ENCODE peak calls at places on chromosome 7, in nine cellular contexts. P, B, M, V, I, J, N, O and Q are unnamed samples.

GRCh38 chr7:95951531-95951930 is 179.2 kb downstream of the DYNC1I1 start:
- DNase-seq in I (no peak), M (no peak), B (no peak), N (no peak), O (no peak), V (no peak), J (no peak), P (no peak), Q (no peak)

GRCh38 chr7:100604078-100604975 is 2.2 kb downstream of the PCOLCE start:
- DNase-seq in P (peak), B (peak), J (no peak), V (peak), N (no peak), M (peak), I (peak), O (peak), Q (peak)

GRCh38 chr7:23347682-23348180 is 48.6 kb downstream of the MALSU1 start:
- DNase-seq in O (peak), B (no peak), V (peak), J (peak), N (no peak), P (peak), M (no peak), I (no peak), Q (peak)

GRCh38 chr7:140334341-140335057 is 63.8 kb downstream of the SLC37A3 start:
- DNase-seq in J (no peak), I (no peak), N (no peak), M (no peak), P (no peak), V (no peak), B (no peak), O (no peak), Q (no peak)

GRCh38 chr7:121204537-121204936 is 124.3 kb upstream of the WNT16 start:
- DNase-seq in J (no peak), N (no peak), O (no peak), V (peak), P (no peak), M (peak), I (no peak), B (no peak), Q (no peak)

GRCh38 chr7:41163991-41164390 is 538.9 kb downstream of the INHBA start:
- DNase-seq in M (no peak), P (no peak), B (no peak), J (no peak), N (no peak), I (peak), O (no peak), V (no peak), Q (no peak)

GRCh38 chr7:40527723-40528122 is 392.9 kb downstream of the SUGCT start:
- DNase-seq in N (no peak), I (no peak), P (no peak), O (no peak), M (no peak), J (no peak), V (no peak), B (no peak), Q (no peak)

GRCh38 chr7:18941197-18941596 is 176.2 kb downstream of the TWIST1 start:
- DNase-seq in J (no peak), N (no peak), M (no peak), P (peak), I (peak), O (no peak), B (no peak), V (no peak), Q (peak)

GRCh38 chr7:30114536-30115258 is 20.1 kb upstream of the MTURN start:
- DNase-seq in I (no peak), P (no peak), M (no peak), O (no peak), V (no peak), N (no peak), J (no peak), B (no peak), Q (no peak)

GRCh38 chr7:17506090-17506489 is 207.6 kb downstream of the AHR start:
- DNase-seq in I (no peak), M (no peak), N (no peak), J (no peak), O (no peak), P (peak), B (no peak), V (no peak), Q (peak)

GRCh38 chr7:158705234-158705890 is 758 bp upstream of the NCAPG2 start:
- DNase-seq in V (no peak), M (no peak), O (no peak), J (no peak), I (no peak), P (no peak), B (no peak), N (no peak), Q (no peak)

GRCh38 chr7:111329367-111330234 is 232.7 kb downstream of the IMMP2L start:
- DNase-seq in P (peak), O (peak), B (no peak), V (peak), J (no peak), I (no peak), M (no peak), N (no peak), Q (no peak)

GRCh38 chr7:1546909-1547776 is 8.9 kb downstream of the TMEM184A start:
- DNase-seq in O (no peak), I (no peak), M (peak), J (no peak), P (no peak), B (no peak), V (no peak), N (no peak), Q (no peak)

GRCh38 chr7:106074257-106074656 is 37.9 kb downstream of the SYPL1 start:
- DNase-seq in J (no peak), M (no peak), V (no peak), I (peak), B (no peak), O (no peak), N (no peak), P (no peak), Q (no peak)

GRCh38 chr7:92071032-92071431 is 63.2 kb downstream of the CYP51A1 start:
- DNase-seq in V (no peak), P (no peak), B (no peak), I (no peak), J (no peak), N (no peak), O (no peak), M (no peak), Q (no peak)

GRCh38 chr7:122310119-122311021 is 5.8 kb upstream of the FEZF1 start:
- DNase-seq in N (no peak), J (no peak), P (peak), M (no peak), B (peak), O (no peak), I (peak), V (no peak), Q (no peak)

GRCh38 chr7:1611708-1612241 is 41.9 kb upstream of the PSMG3 start:
- DNase-seq in M (no peak), I (no peak), J (peak), N (peak), B (no peak), V (peak), O (peak), P (peak), Q (peak)

GRCh38 chr7:95867309-95867708 is 95.0 kb downstream of the DYNC1I1 start:
- DNase-seq in V (no peak), O (no peak), B (no peak), I (peak), P (no peak), M (no peak), J (no peak), N (no peak), Q (no peak)

GRCh38 chr7:121544726-121545125 is 148.6 kb upstream of the FAM3C start:
- DNase-seq in V (peak), J (peak), M (no peak), B (no peak), I (peak), N (peak), O (peak), P (peak), Q (peak)

DNA sequence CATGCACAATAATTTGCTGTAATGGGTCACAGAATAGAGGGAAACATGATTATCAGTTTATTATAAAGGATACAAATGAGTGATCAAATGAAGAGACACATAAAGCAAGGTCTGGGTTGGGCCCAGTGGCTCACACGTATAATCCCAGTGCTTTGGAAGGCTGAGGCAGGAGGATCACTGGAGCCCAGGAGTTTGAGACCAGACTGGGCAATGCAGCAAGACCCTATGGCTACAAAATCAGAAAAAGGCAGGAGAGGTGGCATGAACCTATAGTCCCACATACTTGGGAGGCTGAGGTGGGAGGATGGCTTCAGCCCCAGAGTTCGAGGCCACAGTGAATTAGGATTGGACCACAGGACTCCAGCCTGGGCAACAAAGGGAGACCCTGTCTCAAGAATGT is 166.7 kb upstream of the YAE1 start:
- DNase-seq in B (no peak), O (no peak), N (no peak), V (no peak), M (no peak), J (no peak), P (no peak), I (no peak), Q (no peak)
- TF ChIP-seq CTCF in B (no peak), O (no peak), N (no peak), V (no peak), M (no peak), J (no peak), P (no peak), I (no peak), Q (no peak)

DNA sequence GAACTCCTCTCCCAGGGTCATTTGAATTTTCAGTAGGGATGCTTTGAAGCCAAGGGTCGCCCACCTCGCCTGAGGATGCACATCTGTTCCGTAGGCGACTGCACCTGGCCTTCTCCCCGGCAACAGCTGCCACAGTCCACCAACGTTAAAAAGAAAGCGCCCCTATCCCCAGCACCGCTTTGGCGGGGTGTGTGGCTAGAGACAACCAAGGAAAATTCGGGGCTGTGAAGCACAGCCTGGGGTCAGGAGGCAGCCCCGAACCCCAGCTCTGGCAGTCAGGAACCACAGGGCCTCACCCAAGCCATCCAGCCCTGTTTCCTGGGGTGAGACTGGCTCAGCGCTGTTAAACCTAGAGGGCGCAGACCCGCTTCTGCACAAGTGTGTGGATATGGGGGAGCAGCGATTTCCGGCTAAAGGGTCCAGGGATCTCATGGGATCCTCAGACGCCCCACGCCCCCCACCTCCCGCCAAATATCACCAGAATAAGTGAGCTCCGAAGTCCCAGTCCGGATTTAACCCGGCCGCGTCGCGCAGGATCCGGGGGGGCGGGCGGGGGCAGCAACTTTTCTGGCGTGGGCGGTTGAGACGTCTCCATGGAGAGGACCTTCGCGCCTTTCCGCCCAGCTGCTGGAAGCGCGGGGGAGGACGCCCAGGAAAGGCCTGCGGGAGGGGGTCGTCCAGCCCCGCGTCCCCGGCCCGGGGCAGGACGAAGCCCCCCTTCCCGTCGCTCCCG is 821 bp downstream of the ZC3HAV1L start:
- DNase-seq in V (no peak), N (no peak), M (peak), B (no peak), J (no peak), I (peak), P (peak), O (peak), Q (peak)
- TF ChIP-seq CTCF in V (no peak), N (peak), M (peak), B (no peak), J (no peak), I (no peak), P (peak), O (no peak), Q (no peak)

GRCh38 chr7:51428226-51428887 is 111.7 kb upstream of the COBL start:
- DNase-seq in B (no peak), V (peak), N (no peak), J (peak), P (no peak), M (peak), I (peak), O (peak), Q (no peak)
- TF ChIP-seq CTCF in B (peak), V (peak), N (peak), J (peak), P (no peak), M (peak), I (peak), O (peak), Q (peak)

GRCh38 chr7:69403169-69403568 is 195.1 kb upstream of the AUTS2 start:
- DNase-seq in V (no peak), I (peak), J (no peak), O (no peak), P (peak), M (peak), B (peak), N (no peak), Q (no peak)
- TF ChIP-seq CTCF in V (no peak), I (peak), J (no peak), O (no peak), P (no peak), M (peak), B (no peak), N (no peak), Q (no peak)

DNA sequence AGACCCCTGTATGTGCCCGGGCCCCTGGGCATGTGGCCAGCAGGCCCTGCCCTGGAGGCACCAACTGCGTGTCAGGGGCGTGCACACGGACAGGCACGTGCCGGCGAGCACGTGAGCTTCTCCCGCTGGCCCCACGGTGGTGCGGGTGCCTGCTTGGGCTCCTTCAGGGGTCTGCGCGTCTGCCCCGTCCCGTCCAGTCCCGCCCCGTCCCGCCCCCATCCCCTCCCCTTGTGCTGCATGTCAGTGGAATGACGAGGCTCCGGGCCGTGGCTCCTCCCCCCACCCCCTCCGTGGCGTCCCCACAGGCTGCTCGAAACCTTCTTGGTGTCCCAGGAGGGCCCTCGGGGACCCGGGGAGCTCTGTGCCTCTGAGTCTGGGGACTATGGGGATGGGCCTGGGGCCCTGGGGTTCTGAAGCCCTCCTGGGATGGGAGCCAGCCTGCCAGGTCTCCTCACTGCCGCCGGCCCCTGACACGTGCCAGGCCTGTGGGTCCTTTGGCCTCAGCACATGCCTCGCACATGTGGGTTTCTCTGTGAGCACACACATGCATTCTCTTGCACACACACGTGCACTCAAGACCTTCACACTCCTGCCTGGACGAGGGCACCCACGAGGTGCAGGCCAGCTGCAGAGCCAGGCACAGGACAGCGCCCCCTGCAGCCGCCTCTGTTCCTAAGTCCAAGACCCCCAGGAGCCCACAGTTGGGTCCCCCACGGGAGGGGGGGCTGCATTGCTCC is 27.5 kb upstream of the AMZ1 start:
- DNase-seq in I (peak), N (no peak), J (no peak), V (no peak), P (no peak), B (no peak), M (peak), O (no peak), Q (no peak)
- TF ChIP-seq CTCF in I (peak), N (peak), J (peak), V (peak), P (peak), B (peak), M (peak), O (peak), Q (peak)

GRCh38 chr7:151982806-151983205 is 26.6 kb downstream of the GALNTL5 start:
- DNase-seq in M (no peak), I (no peak), B (no peak), V (no peak), J (no peak), O (no peak), N (no peak), P (no peak), Q (no peak)

GRCh38 chr7:151990567-151990966 is 34.3 kb downstream of the GALNTL5 start:
- DNase-seq in V (peak), M (no peak), B (no peak), O (no peak), J (no peak), P (peak), I (no peak), N (no peak), Q (peak)

GRCh38 chr7:151981223-151981622 is 25.0 kb downstream of the GALNTL5 start:
- DNase-seq in O (no peak), N (no peak), B (no peak), P (no peak), I (no peak), J (no peak), M (no peak), V (no peak), Q (no peak)

GRCh38 chr7:151987748-151988529 is 31.7 kb downstream of the GALNTL5 start:
- DNase-seq in P (peak), N (no peak), O (no peak), I (peak), M (no peak), V (no peak), B (no peak), J (no peak), Q (peak)

DNA sequence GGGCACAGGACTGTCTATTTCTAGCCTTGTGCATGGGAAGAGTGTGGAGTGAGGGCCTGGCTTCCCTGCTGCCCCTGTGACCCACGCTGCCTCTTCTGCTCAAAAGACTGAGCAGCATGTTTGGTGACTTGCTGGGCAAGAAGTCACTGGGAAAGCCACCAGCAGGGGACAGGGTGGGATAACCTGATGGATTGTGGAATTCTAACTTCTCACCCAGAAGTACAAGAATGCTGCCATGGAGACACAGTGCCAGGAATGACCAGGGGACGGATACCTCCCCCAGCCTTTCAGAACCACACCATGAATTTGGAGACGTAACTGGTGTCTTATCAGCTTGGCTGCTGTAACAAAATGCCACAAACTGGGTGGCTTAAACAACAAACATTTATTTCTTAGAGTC is 28.4 kb downstream of the GALNTL5 start:
- DNase-seq in I (peak), V (no peak), J (no peak), B (no peak), M (no peak), O (no peak), P (no peak), N (no peak), Q (no peak)
- TF ChIP-seq CTCF in I (peak), V (no peak), J (no peak), B (no peak), M (no peak), O (no peak), P (no peak), N (no peak), Q (no peak)

DNA sequence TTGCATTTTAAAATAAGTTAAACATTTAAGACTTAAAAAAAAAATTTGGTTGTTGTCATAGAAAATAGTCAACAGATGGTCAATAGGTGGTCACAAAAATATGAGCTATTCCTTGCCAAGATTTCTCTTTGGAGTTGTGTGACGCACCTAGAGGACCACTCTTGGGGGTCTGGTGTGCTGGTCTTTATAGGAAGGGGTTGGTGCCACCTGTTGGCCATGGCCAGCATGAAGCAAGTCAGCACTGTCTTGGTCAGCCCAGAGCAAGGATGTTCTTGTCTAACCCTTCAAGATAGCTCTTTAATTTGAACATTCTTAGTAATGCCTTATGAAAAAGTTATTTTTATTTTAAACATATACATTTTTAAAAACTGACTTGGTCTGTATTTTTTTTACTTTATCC is 267.9 kb upstream of the CNTNAP2 start:
- DNase-seq in O (no peak), B (peak), V (no peak), J (no peak), P (no peak), M (no peak), I (peak), N (no peak), Q (no peak)
- TF ChIP-seq CTCF in O (no peak), B (peak), V (no peak), J (no peak), P (peak), M (peak), I (peak), N (peak), Q (no peak)

GRCh38 chr7:132653364-132653930 is 77.2 kb upstream of the PLXNA4 start:
- DNase-seq in O (no peak), P (no peak), I (no peak), J (no peak), V (no peak), N (no peak), M (no peak), B (no peak), Q (no peak)

GRCh38 chr7:132656846-132657776 is 80.8 kb upstream of the PLXNA4 start:
- DNase-seq in O (peak), I (peak), M (peak), N (no peak), J (peak), B (no peak), P (peak), V (peak), Q (no peak)

GRCh38 chr7:132652507-132652906 is 76.2 kb upstream of the PLXNA4 start:
- DNase-seq in M (no peak), J (no peak), P (no peak), I (no peak), V (no peak), N (no peak), B (no peak), O (no peak), Q (no peak)

GRCh38 chr7:132655071-132655761 is 78.9 kb upstream of the PLXNA4 start:
- DNase-seq in O (no peak), I (peak), N (no peak), J (no peak), B (peak), V (no peak), M (no peak), P (peak), Q (peak)

DNA sequence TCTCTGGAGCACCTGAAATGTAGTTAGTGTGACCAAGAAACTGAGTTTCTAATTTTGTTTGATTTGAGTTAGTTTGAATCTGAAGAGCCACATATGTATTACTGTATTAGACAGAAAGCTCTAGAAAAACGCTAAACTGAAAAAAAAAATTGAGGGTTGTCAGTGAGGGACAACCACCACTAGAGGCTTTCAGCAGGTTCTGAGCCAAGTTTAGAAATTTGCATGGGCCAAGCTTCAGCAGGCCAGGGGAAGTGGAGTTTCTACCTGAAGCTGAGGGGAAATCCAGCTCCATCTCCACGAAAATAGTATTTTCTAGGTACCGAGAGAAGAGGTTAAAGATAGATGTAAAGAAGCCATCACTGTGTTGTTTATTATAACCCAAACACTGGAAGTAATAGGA is 77.9 kb upstream of the PLXNA4 start:
- DNase-seq in P (peak), J (peak), N (no peak), B (no peak), I (peak), M (no peak), V (no peak), O (peak), Q (peak)
- TF ChIP-seq CTCF in P (peak), J (peak), N (peak), B (peak), I (peak), M (peak), V (peak), O (peak), Q (peak)